ENCODE peak calls at places on chromosomes 13 and 19, in eight cellular contexts. Q, R, B, H, I, P, X and K are unnamed samples.

GRCh38 chr19:2578391-2578826 is 102.5 kb downstream of the GADD45B start:
- DNase-seq in Q (no peak), R (peak), B (no peak), H (no peak), I (no peak), P (peak), X (no peak), K (no peak)

GRCh38 chr19:19459707-19460251 is 54.3 kb downstream of the GATAD2A start:
- DNase-seq in Q (no peak), R (peak), B (no peak), H (no peak), I (no peak), P (no peak), X (no peak), K (no peak)

GRCh38 chr19:19628499-19629134 is 597 bp upstream of the LPAR2 start:
- DNase-seq in Q (no peak), R (no peak), B (peak), H (peak), I (no peak), P (peak), X (no peak), K (peak)

GRCh38 chr19:47762615-47763308 is 15.7 kb upstream of the SELENOW start:
- DNase-seq in Q (no peak), R (no peak), B (no peak), H (no peak), I (no peak), P (no peak), X (no peak), K (no peak)

GRCh38 chr19:43784251-43784980 is 3.6 kb upstream of the KCNN4 start:
- DNase-seq in Q (no peak), R (peak), B (no peak), H (no peak), I (peak), P (no peak), X (no peak), K (peak)

GRCh38 chr19:10603084-10603872 is 16.2 kb upstream of the AP1M2 start:
- DNase-seq in Q (no peak), R (peak), B (peak), H (peak), I (no peak), P (peak), X (no peak), K (peak)

GRCh38 chr13:91813255-91813654 is 414.8 kb downstream of the GPC5 start:
- DNase-seq in Q (no peak), R (no peak), B (peak), H (no peak), I (no peak), P (no peak), X (no peak), K (no peak)

GRCh38 chr13:113900646-113901045 is 36.8 kb upstream of the GAS6 start:
- DNase-seq in Q (peak), R (no peak), B (no peak), H (no peak), I (no peak), P (no peak), X (no peak), K (no peak)

GRCh38 chr13:94612050-94612449 is 10.4 kb downstream of the GPR180 start:
- DNase-seq in Q (no peak), R (no peak), B (no peak), H (no peak), I (no peak), P (no peak), X (no peak), K (no peak)
- TF ChIP-seq CTCF in Q (no peak), R (no peak), B (no peak), H (no peak), I (no peak), P (no peak), X (no peak), K (no peak)

DNA sequence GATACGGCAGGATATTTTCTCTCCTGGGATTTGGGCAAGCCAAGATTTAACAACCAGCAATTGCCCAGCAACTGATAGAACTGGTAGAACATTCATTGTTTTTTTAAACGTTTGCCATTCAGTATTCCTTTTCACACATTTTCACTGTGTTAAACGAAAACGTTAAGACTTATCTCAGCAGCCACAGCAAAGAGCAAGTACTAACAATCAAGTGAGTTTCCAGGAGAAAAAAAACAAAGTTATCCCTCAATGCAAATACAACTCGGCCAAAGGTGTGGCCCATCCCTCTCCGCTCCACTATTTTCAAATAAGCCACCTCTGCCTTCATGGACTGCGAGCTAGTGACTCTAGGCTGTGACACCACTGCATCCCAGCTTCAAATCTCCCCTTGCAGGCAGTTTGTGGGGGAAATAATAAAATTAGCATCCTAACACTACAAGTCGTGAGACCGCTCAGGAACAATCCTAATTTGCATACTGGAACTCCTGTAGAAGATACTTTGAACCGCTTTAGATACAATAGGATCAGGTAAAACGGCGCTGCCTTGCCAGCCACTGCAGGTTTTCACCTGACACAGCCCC is 449 bp upstream of the RFXAP start:
- DNase-seq in Q (no peak), R (no peak), B (no peak), H (no peak), I (no peak), P (no peak), X (no peak), K (no peak)
- TF ChIP-seq CTCF in Q (no peak), R (no peak), B (no peak), H (no peak), I (no peak), P (no peak), X (no peak), K (no peak)

GRCh38 chr19:49688531-49689132 is 762 bp upstream of the ADM5 start:
- DNase-seq in Q (no peak), R (no peak), B (no peak), H (no peak), I (no peak), P (no peak), X (no peak), K (no peak)

GRCh38 chr19:49689133-49690072 is at the start of gene ADM5:
- DNase-seq in Q (no peak), R (no peak), B (peak), H (no peak), I (no peak), P (peak), X (no peak), K (no peak)

GRCh38 chr19:49687150-49687549 is 2.2 kb upstream of the ADM5 start:
- DNase-seq in Q (no peak), R (no peak), B (no peak), H (no peak), I (no peak), P (no peak), X (no peak), K (no peak)

GRCh38 chr19:49686503-49687088 is 2.8 kb upstream of the ADM5 start:
- DNase-seq in Q (no peak), R (no peak), B (no peak), H (no peak), I (no peak), P (no peak), X (no peak), K (no peak)

GRCh38 chr19:49687566-49688316 is 1.7 kb upstream of the ADM5 start:
- DNase-seq in Q (no peak), R (no peak), B (no peak), H (no peak), I (no peak), P (no peak), X (no peak), K (no peak)
- TF ChIP-seq CTCF in Q (no peak), R (no peak), B (no peak), H (no peak), I (no peak), P (no peak), X (no peak), K (no peak)

GRCh38 chr13:112350300-112350699 is 25.9 kb upstream of the SPACA7 start:
- DNase-seq in Q (no peak), R (no peak), B (peak), H (no peak), I (no peak), P (no peak), X (no peak), K (no peak)

GRCh38 chr13:112346899-112347229 is 29.3 kb upstream of the SPACA7 start:
- DNase-seq in Q (no peak), R (no peak), B (no peak), H (no peak), I (no peak), P (peak), X (no peak), K (no peak)

GRCh38 chr13:112349681-112350080 is 26.5 kb upstream of the SPACA7 start:
- DNase-seq in Q (no peak), R (no peak), B (no peak), H (no peak), I (no peak), P (no peak), X (no peak), K (no peak)

GRCh38 chr13:112346173-112346898 is 29.8 kb upstream of the SPACA7 start:
- DNase-seq in Q (no peak), R (no peak), B (peak), H (no peak), I (no peak), P (peak), X (no peak), K (no peak)

GRCh38 chr13:112348642-112349345 is 27.4 kb upstream of the SPACA7 start:
- DNase-seq in Q (no peak), R (no peak), B (no peak), H (no peak), I (no peak), P (no peak), X (no peak), K (no peak)
- TF ChIP-seq CTCF in Q (no peak), R (no peak), B (no peak), H (no peak), I (no peak), P (no peak), X (no peak), K (no peak)

DNA sequence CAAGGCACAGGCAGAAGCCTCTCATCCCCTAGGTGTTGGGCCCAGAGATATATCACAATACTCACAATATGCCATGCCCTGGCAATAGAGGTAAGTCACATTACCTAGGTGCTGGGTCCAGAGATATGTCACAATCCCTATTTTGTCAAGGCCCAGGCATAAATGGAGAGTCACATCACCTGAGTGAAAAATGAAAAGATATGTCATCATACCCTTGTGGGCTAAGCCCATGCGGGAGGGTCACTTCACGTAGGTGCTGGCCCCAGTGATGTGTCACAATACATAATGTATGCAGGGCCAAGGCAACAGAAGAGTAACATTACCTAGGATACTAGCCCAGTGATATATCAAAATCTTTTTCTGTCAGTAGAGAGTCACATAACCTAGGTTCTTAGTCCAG is 127.0 kb downstream of the ZNF675 start:
- DNase-seq in Q (no peak), R (no peak), B (no peak), H (no peak), I (no peak), P (no peak), X (no peak), K (no peak)
- TF ChIP-seq CTCF in Q (no peak), R (no peak), B (no peak), H (no peak), I (no peak), P (no peak), X (no peak), K (no peak)